ENCODE peak calls at places on chromosomes 11 and 22, in four cellular contexts. S is fibroblast of the aortic adventitia, U is left lung, M is HFFc6. X is an unnamed sample.

GRCh38 chr22:40247976-40248375 is 70.3 kb downstream of the TNRC6B start:
- DNase-seq in S (no peak), M (no peak), U (no peak), X (no peak)

GRCh38 chr11:117039897-117040296 is 58.3 kb downstream of the SIK3 start:
- DNase-seq in U (no peak), M (no peak), S (no peak), X (no peak)

GRCh38 chr11:24233041-24233440 is 263.8 kb upstream of the LUZP2 start:
- DNase-seq in S (no peak), U (no peak), M (no peak), X (no peak)

GRCh38 chr11:3129591-3130268 is 35.4 kb downstream of the OSBPL5 start:
- DNase-seq in S (no peak), U (peak), M (no peak), X (no peak)

GRCh38 chr11:1845571-1846452 is 7.0 kb downstream of the TNNI2 start:
- DNase-seq in S (no peak), M (no peak), U (peak), X (no peak)

GRCh38 chr11:75159081-75159953 is 8.4 kb downstream of the SLCO2B1 start:
- DNase-seq in S (no peak), U (no peak), M (no peak), X (no peak)

GRCh38 chr11:132648841-132649240 is 883.5 kb downstream of the OPCML start:
- DNase-seq in S (no peak), U (no peak), M (peak), X (no peak)

GRCh38 chr11:128190312-128190711 is 397.0 kb downstream of the ETS1 start:
- DNase-seq in M (no peak), S (no peak), U (no peak), X (no peak)

GRCh38 chr11:11409224-11409623 is 56.2 kb upstream of the CSNK2A3 start:
- DNase-seq in M (no peak), S (no peak), U (no peak), X (no peak)

GRCh38 chr11:8309862-8310261 is 46.2 kb upstream of the LMO1 start:
- DNase-seq in S (no peak), M (no peak), U (no peak), X (no peak)

GRCh38 chr11:100338144-100338840 is 348.8 kb upstream of the ARHGAP42 start:
- DNase-seq in M (no peak), S (no peak), U (no peak), X (no peak)

GRCh38 chr11:2772544-2773031 is 72.8 kb upstream of the KCNQ1OT1 start:
- DNase-seq in S (no peak), U (no peak), M (peak), X (no peak)

GRCh38 chr11:19400296-19400695 is 159.6 kb upstream of the E2F8 start:
- DNase-seq in U (no peak), M (no peak), S (no peak), X (no peak)

DNA sequence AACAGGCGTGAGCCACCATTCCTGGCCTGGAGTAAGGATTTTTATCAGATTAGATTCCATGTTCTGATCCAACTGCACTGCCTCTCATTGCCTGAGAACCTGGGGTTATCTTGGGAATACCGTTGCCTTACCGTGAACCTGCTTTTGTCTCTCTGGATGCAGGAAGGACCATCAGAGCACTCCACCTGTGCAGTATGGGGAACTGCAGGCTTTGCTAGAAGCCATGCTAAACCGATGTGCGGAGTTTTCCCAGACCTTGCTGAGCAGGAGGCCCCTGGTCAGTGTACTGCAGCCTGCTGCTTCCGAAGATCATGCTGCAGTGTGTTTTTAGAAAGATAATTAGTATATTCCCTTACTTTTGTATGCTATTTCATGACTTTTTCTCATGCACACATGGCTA is 43.6 kb downstream of the MEI1 start:
- DNase-seq in M (no peak), U (no peak), S (no peak), X (no peak)
- TF ChIP-seq CTCF in M (peak), U (no peak), S (peak), X (no peak)

GRCh38 chr11:68064876-68065275 is 26.1 kb downstream of the TCIRG1 start:
- DNase-seq in U (no peak), M (no peak), S (no peak), X (no peak)
- TF ChIP-seq CTCF in U (no peak), M (no peak), S (no peak), X (no peak)

GRCh38 chr11:118180300-118180703 is 3.9 kb upstream of the SCN2B start:
- DNase-seq in S (peak), U (no peak), M (no peak), X (no peak)
- TF ChIP-seq CTCF in S (no peak), U (no peak), M (no peak), X (no peak)

GRCh38 chr11:36041988-36042606 is 98.2 kb downstream of the LDLRAD3 start:
- DNase-seq in S (peak), M (peak), U (no peak), X (no peak)
- TF ChIP-seq CTCF in S (peak), M (peak), U (peak), X (peak)

DNA sequence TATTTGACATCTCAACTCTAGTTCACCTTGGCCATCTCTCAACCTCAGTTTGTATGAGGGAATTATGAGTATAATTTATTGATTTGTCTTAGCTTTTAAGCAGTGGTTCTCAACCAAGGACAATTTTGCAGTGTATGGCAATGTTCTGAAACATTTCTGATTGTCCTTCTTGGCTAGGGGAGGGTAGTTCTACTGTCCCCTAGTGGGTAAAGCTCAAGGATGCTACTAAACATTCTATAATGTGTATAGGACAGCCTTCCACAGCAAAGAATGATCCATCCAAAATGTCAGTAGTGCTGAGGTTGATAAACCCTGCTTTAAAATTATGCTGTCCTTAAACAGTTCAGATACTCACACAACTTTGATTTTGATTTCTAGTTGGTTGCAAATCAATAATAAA is 78.1 kb upstream of the ALKBH3 start:
- DNase-seq in U (no peak), S (peak), M (no peak), X (no peak)
- TF ChIP-seq CTCF in U (no peak), S (peak), M (peak), X (peak)

DNA sequence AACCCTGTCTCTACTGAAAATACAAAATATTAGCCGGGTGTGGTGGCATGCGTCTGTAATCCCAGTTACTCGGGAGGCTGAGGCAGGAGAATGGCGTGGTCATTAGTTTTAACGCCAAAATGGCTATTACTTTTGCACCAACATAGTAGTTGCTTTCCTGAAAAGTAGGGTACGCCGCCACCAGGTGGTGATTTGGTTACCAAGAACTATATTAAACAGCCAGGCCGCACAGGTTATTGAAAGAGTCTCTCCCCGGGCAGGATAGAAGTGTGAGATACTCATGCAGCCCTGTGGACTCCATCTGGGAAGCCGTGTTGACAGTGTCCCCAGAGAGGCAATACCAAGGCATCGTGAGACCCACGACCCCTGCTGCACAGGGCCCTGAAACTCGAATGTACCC is 24.6 kb upstream of the LRRC32 start:
- DNase-seq in M (no peak), U (no peak), S (no peak), X (no peak)
- TF ChIP-seq CTCF in M (peak), U (no peak), S (no peak), X (no peak)

X was measured in AG09319.